ENCODE peak calls at places on chromosomes 5 and 9, in six cellular contexts. J, S, Z, M, Q and N are unnamed samples.

GRCh38 chr9:14213504-14213903 is 100.4 kb downstream of the NFIB start:
- ATAC-seq in J (peak; percentile 90), S (peak; percentile 71), Z (no peak), M (no peak), Q (no peak), N (peak; percentile 39)

GRCh38 chr9:6664204-6664683 is 18.7 kb upstream of the GLDC start:
- ATAC-seq in J (peak; percentile 64), S (no peak), Z (no peak), M (no peak), Q (no peak), N (no peak)

GRCh38 chr5:147560982-147561381 is 51.1 kb upstream of the DPYSL3 start:
- ATAC-seq in J (no peak), S (no peak), Z (no peak), M (no peak), Q (peak; percentile 28), N (no peak)

GRCh38 chr5:60829490-60830266 is 14.4 kb downstream of the ELOVL7 start:
- ATAC-seq in J (no peak), S (no peak), Z (peak; percentile 54), M (no peak), Q (no peak), N (no peak)

GRCh38 chr9:130938652-130939404 is at the start of gene FIBCD1:
- ATAC-seq in J (peak; percentile 33), S (peak; percentile 61), Z (peak; percentile 63), M (peak; percentile 72), Q (peak; percentile 23), N (no peak)

GRCh38 chr5:72314571-72315172 is 5.4 kb downstream of the MRPS27 start:
- ATAC-seq in J (peak; percentile 76), S (peak; percentile 84), Z (peak; percentile 63), M (peak; percentile 65), Q (no peak), N (no peak)

GRCh38 chr9:92911496-92912475 is 33.9 kb upstream of the ZNF484 start:
- ATAC-seq in J (no peak), S (peak; percentile 78), Z (no peak), M (no peak), Q (peak; percentile 56), N (no peak)

GRCh38 chr5:79263290-79263689 is 27.4 kb downstream of the JMY start:
- ATAC-seq in J (no peak), S (no peak), Z (peak; percentile 62), M (no peak), Q (no peak), N (no peak)

GRCh38 chr5:39225405-39226099 is 6.2 kb upstream of the FYB1 start:
- ATAC-seq in J (no peak), S (no peak), Z (no peak), M (no peak), Q (no peak), N (no peak)

DNA sequence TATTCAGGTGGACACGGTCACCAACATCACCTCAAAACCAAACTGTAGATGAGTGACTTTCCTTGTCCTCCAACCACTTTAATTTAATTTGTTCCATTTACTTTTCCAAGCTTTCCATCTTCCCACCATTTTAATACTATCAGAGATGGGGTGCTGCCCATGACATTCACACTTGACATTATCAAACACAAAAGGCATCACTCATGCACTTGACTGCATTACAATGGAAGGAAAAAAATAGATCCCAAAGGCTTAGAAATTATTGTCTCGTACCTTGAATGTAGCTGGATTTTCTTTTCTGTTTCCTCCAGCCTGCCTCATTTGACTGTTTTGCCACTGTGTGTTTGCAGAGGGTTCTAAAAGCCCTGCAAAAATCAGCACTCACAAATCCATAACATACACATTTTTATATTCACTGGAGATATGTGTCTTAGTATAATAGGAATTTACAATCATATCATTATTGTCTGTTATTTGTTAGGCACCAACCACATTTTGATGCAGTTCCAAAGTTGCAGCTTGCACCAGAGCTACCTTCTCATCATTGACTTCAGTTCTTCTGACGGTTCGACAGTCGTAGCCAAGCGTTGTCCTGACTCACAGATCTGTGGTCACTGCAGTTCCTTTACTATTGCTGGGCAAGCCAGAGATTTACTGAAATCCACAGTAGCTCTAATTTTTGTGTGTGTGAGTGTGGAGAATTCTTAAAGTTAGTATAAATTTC is 712.3 kb upstream of the WWC1 start:
- ATAC-seq in J (no peak), S (no peak), Z (no peak), M (no peak), Q (no peak), N (no peak)
- TF ChIP-seq EP300 in J (no peak), S (no peak), Z (no peak), M (no peak), Q (no peak), N (no peak)

GRCh38 chr5:8831251-8831650 is 714.6 kb downstream of the SEMA5A start:
- ATAC-seq in J (no peak), S (no peak), Z (no peak), M (no peak), Q (no peak), N (no peak)
- TF ChIP-seq CTCF in J (no peak), S (no peak), Z (no peak), M (no peak), Q (no peak), N (no peak)

GRCh38 chr9:133876836-133877235 is 115.3 kb downstream of the VAV2 start:
- ATAC-seq in J (no peak), S (no peak), Z (no peak), M (no peak), Q (no peak), N (no peak)
- H3K27ac ChIP-seq in J (no peak overlapping the region), S (peak overlapping the region; percentile 88), Z (no peak overlapping the region), M (no peak overlapping the region), Q (no peak overlapping the region), N (no peak overlapping the region)

GRCh38 chr5:82176115-82176514 is 102.0 kb downstream of the RPS23 start:
- ATAC-seq in J (no peak), S (no peak), Z (no peak), M (no peak), Q (no peak), N (no peak)
- TF ChIP-seq EP300 in J (no peak), S (no peak), Z (no peak), M (no peak), Q (no peak), N (no peak)

DNA sequence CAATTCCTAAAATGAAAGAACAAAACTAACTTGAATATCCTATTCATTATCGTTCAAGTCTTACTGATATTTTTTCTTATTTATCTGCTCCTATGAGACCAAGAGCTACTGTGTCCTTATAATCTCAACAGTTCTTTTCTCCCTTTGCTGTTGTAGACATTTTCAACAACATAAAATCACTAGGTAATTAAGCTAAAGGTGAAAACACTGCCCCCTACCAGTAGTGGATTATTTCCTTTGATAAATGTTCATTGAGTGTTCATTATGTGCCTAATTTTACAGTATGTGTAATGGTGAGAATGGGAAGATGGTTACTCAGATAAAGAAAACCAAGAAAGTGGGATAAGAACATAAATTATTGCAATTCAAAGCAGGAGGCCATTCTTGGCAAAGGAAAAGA is 41.4 kb upstream of the PAPPA start:
- ATAC-seq in J (no peak), S (no peak), Z (no peak), M (no peak), Q (no peak), N (no peak)
- TF ChIP-seq CTCF in J (peak; percentile 6), S (peak; percentile 31), Z (no peak), M (no peak), Q (no peak), N (no peak)